ENCODE peak calls at places on chromosomes 6 and 20, in four cellular contexts. H is GM12878, R is endothelial cell of umbilical vein, X is GM23248. M is an unnamed sample.

GRCh38 chr6:44034931-44035345 is 92.3 kb downstream of the MRPL14 start:
- DNase-seq in H (no peak), R (no peak), X (no peak), M (no peak)

GRCh38 chr6:101021504-101021903 is 140.4 kb upstream of the ASCC3 start:
- DNase-seq in H (no peak), R (no peak), X (no peak), M (no peak)

GRCh38 chr6:25337004-25337403 is 57.8 kb downstream of the CARMIL1 start:
- DNase-seq in H (no peak), R (no peak), X (peak; percentile 15), M (no peak)

GRCh38 chr20:61789329-61789728 is 276.4 kb downstream of the TAF4 start:
- DNase-seq in H (no peak), R (no peak), X (no peak), M (peak; percentile 4)

GRCh38 chr20:63682384-63683139 is 13.9 kb upstream of the TNFRSF6B start:
- DNase-seq in H (no peak), R (peak; percentile 92), X (peak; percentile 98), M (peak; percentile 97)

GRCh38 chr6:93416575-93417420 is 2.6 kb downstream of the EPHA7 start:
- DNase-seq in H (no peak), R (peak; percentile 10), X (peak; percentile 3), M (peak; percentile 6)

GRCh38 chr6:166998256-166999144 is 697 bp upstream of the CEP43 start:
- DNase-seq in H (no peak), R (peak; percentile 16), X (peak; percentile 63), M (no peak)

GRCh38 chr6:72825265-72825918 is 203.5 kb downstream of the KCNQ5 start:
- DNase-seq in H (peak; percentile 1), R (peak; percentile 27), X (peak; percentile 80), M (peak; percentile 60)

GRCh38 chr6:86949776-86950175 is 12.4 kb downstream of the HTR1E start:
- DNase-seq in H (no peak), R (no peak), X (no peak), M (no peak)

GRCh38 chr6:98833101-98834059 is 994 bp upstream of the POU3F2 start:
- DNase-seq in H (no peak), R (peak; percentile 53), X (peak; percentile 63), M (peak; percentile 53)

GRCh38 chr20:17466641-17467040 is 64.5 kb downstream of the BFSP1 start:
- DNase-seq in H (no peak), R (no peak), X (no peak), M (no peak)

GRCh38 chr6:112216699-112217551 is 37.4 kb downstream of the LAMA4 start:
- DNase-seq in H (no peak), R (peak; percentile 96), X (peak; percentile 91), M (peak; percentile 93)

GRCh38 chr6:26045939-26046368 is 41.3 kb upstream of the HFE start:
- DNase-seq in H (no peak), R (no peak), X (no peak), M (no peak)

GRCh38 chr20:4950437-4950836 is 50.9 kb downstream of the SLC23A2 start:
- DNase-seq in H (no peak), R (no peak), X (no peak), M (no peak)

GRCh38 chr20:61529354-61529753 is 277.3 kb downstream of the CDH4 start:
- DNase-seq in H (no peak), R (no peak), X (no peak), M (no peak)

GRCh38 chr6:12479885-12480284 is 189.7 kb downstream of the EDN1 start:
- DNase-seq in H (no peak), R (peak; percentile 16), X (peak; percentile 23), M (peak; percentile 55)

GRCh38 chr6:32156891-32157290 is 3.0 kb downstream of the PPT2 start:
- DNase-seq in H (no peak), R (no peak), X (no peak), M (no peak)

GRCh38 chr6:159037746-159038290 is 7.0 kb downstream of the TAGAP start:
- DNase-seq in H (no peak), R (no peak), X (no peak), M (no peak)
- H3K9ac ChIP-seq in H (peak overlapping the region; percentile 24), R (no peak overlapping the region), X (no peak overlapping the region), M (no peak overlapping the region)

DNA sequence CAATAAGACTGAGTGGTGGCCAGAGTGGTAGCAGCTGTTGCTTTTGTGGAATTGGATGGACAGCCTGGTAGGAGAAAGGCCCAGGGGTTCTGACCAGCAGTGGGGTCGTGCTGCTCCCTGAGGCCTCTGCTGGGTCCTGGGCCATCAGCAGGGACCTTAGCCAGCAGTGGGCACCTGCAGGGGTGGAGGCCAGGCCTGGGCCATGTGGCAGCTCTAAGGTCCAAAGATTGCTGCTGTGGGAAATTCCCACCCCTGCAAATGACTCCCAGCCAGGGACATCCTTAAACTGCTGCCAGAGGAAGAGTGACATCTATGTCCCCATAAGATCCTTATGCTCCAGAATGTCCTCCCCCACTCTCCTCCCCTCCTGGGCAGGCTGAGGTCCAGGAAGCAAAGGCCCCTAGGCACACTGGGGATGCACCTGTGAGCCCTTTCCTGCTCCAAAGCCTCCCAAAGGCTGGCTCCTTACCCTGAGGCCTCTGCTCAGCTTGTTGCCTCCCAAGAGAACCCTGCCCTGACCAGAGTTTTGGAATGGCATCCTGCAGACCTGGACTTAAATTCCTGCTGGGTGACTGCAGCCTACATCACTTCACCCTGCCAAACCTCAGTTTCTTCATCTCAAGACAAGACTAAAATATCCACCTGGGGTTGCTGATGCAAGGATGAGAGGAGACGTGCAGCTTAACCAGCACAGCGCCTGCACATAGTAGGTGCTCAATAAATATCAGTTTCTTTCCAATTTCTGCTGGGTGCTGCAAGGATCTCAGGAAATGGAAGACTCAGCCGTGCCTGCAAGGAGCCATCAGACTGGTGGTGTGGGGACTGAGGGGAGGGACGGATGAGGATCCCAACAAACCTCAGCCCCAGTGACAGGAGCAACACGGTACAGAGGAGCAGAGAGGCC is 2.2 kb upstream of the LBP start:
- DNase-seq in H (no peak), R (no peak), X (no peak), M (no peak)
- H2AFZ ChIP-seq in H (no peak overlapping the region), R (no peak overlapping the region), X (no peak overlapping the region), M (no peak overlapping the region)

GRCh38 chr6:106974999-106975698 is 620 bp upstream of the CD24 start:
- DNase-seq in H (no peak), R (no peak), X (peak; percentile 36), M (peak; percentile 20)
- TF ChIP-seq EZH2 in H (no peak), R (peak; percentile 62), X (peak; percentile 23), M (peak; percentile 48)

GRCh38 chr20:774016-774679 is 5.8 kb upstream of the SLC52A3 start:
- DNase-seq in H (no peak), R (no peak), X (no peak), M (no peak)
- H3K9ac ChIP-seq in H (no peak overlapping the region), R (no peak overlapping the region), X (no peak overlapping the region), M (no peak overlapping the region)

GRCh38 chr20:44017905-44018683 is 103.4 kb downstream of the TOX2 start:
- DNase-seq in H (no peak), R (peak; percentile 84), X (peak; percentile 90), M (peak; percentile 88)
- H2AFZ ChIP-seq in H (no peak overlapping the region), R (no peak overlapping the region), X (peak overlapping the region; percentile 68), M (peak overlapping the region; percentile 55)

DNA sequence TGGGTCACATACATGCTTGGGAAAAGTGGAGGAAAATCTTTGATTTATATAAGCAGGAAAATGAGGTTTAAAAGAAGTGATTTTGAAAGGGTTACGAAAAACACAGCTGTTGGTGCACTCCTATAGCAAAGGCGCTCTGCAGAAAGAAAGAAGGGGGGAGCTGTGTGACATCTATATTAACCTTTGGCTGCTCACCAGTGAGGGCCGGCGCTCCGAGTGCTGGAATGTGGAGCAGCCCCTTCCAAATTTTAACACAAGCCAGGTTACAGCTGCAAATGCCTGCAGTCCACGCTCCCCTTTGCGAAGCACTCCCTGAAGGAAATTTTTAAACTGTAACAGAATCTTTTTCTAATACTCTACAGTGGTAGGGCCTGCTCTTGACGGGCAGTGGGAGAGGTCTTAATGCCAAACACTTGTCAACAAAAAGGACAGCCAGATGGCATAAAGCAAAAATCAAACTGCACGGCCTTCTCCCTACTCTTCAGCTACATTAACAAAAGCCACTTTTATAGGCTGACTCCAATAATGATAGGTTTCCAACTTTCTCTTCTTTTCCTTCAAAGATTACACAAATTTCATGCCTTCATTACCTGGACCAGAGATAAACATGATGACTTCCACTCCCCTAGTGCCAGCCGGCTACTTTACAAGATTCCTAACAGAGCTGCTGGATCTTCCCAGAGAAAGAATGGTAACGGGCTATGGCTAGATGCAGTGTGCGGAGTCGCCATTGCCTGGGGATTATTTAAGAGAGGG is 4.8 kb downstream of the BMP7 start:
- DNase-seq in H (no peak), R (no peak), X (no peak), M (no peak)
- TF ChIP-seq EZH2 in H (no peak), R (no peak), X (no peak), M (peak; percentile 32)

M was measured in astrocyte.